ENCODE peak calls at places on chromosomes 4 and X, in four cellular contexts. C is left kidney, F is endothelial cell, W is HFFc6. R is an unnamed sample.
A peak's percentile ranks its signal among the peaks of the same experiment; 100 is the strongest.

GRCh38 chrX:136065044-136065671 is 79.9 kb downstream of the SLC9A6 start:
- DNase-seq in C (peak; percentile 48), F (no peak), W (no peak), R (peak; percentile 4)

GRCh38 chr4:152655272-152656129 is 24.3 kb downstream of the TMEM154 start:
- DNase-seq in F (no peak), W (no peak), C (no peak), R (no peak)

GRCh38 chrX:143571521-143571920 is 54.2 kb upstream of the SPANXN3 start:
- DNase-seq in W (no peak), C (no peak), F (no peak), R (no peak)

GRCh38 chr4:174873931-174874330 is 44.2 kb upstream of the ADAM29 start:
- DNase-seq in F (no peak), W (no peak), C (peak; percentile 59), R (no peak)

GRCh38 chrX:13167444-13168207 is 123.2 kb upstream of the FAM9C start:
- DNase-seq in F (no peak), W (no peak), C (peak; percentile 41), R (no peak)

GRCh38 chrX:8971116-8971515 is 62.8 kb downstream of the FAM9B start:
- DNase-seq in W (peak; percentile 66), C (peak; percentile 29), F (no peak), R (no peak)

GRCh38 chr4:26162095-26162494 is 158.7 kb upstream of the RBPJ start:
- DNase-seq in F (no peak), C (no peak), W (no peak), R (no peak)

GRCh38 chr4:107689912-107690587 is 30.0 kb downstream of the PAPSS1 start:
- DNase-seq in W (peak; percentile 88), C (no peak), F (no peak), R (no peak)

GRCh38 chr4:80011636-80012236 is 61.3 kb downstream of the ANTXR2 start:
- DNase-seq in F (no peak), C (no peak), W (peak; percentile 87), R (no peak)

GRCh38 chr4:145957307-145957706 is 18.7 kb upstream of the ZNF827 start:
- DNase-seq in F (no peak), W (no peak), C (no peak), R (no peak)

GRCh38 chr4:23260510-23260909 is 567.8 kb downstream of the GBA3 start:
- DNase-seq in C (no peak), F (no peak), W (no peak), R (no peak)

GRCh38 chr4:7865533-7865932 is 74.1 kb downstream of the AFAP1 start:
- DNase-seq in F (no peak), W (no peak), C (no peak), R (no peak)

GRCh38 chr4:9703391-9703790 is 78.0 kb upstream of the DRD5 start:
- DNase-seq in F (peak; percentile 79), W (no peak), C (peak; percentile 74), R (peak; percentile 74)

GRCh38 chrX:39592776-39593175 is 505.0 kb downstream of the BCOR start:
- DNase-seq in W (no peak), F (no peak), C (no peak), R (no peak)

GRCh38 chr4:25749150-25749794 is 93.6 kb downstream of the SLC34A2 start:
- DNase-seq in W (no peak), C (no peak), F (no peak), R (no peak)

GRCh38 chrX:154373340-154374306 is 811 bp downstream of the FLNA start:
- DNase-seq in C (peak; percentile 86), W (peak; percentile 64), F (peak; percentile 61), R (peak; percentile 65)

GRCh38 chrX:43949669-43950068 is 23.5 kb downstream of the NDP start:
- DNase-seq in W (no peak), C (peak; percentile 67), F (peak; percentile 32), R (peak; percentile 59)

GRCh38 chrX:100946521-100946920 is 17.8 kb upstream of the XKRX start:
- DNase-seq in W (no peak), C (no peak), F (no peak), R (no peak)

GRCh38 chr4:144714166-144714565 is 68.2 kb downstream of the HHIP start:
- DNase-seq in W (no peak), C (no peak), F (no peak), R (no peak)

GRCh38 chrX:55787063-55787462 is 69.5 kb downstream of the RRAGB start:
- DNase-seq in C (no peak), F (no peak), W (no peak), R (no peak)

GRCh38 chr4:137076908-137077307 is 455.4 kb downstream of the PCDH18 start:
- DNase-seq in W (no peak), C (no peak), F (no peak), R (no peak)

GRCh38 chr4:65193985-65194384 is 476.3 kb downstream of the EPHA5 start:
- DNase-seq in F (no peak), C (no peak), W (no peak), R (no peak)

GRCh38 chr4:157304769-157305168 is 84.2 kb downstream of the GRIA2 start:
- DNase-seq in W (no peak), C (no peak), F (no peak), R (no peak)

GRCh38 chr4:145920205-145920604 is 18.4 kb downstream of the ZNF827 start:
- DNase-seq in W (peak; percentile 73), F (no peak), C (no peak), R (no peak)

GRCh38 chrX:45954026-45954425 is 591.2 kb downstream of the ZNF674 start:
- DNase-seq in W (no peak), C (no peak), F (no peak), R (no peak)

GRCh38 chr4:98939892-98940298 is 11.0 kb upstream of the EIF4E start:
- DNase-seq in W (peak; percentile 76), F (peak; percentile 31), C (peak; percentile 80), R (peak; percentile 10)

GRCh38 chr4:7390366-7390765 is 44.4 kb downstream of the PSAPL1 start:
- DNase-seq in C (no peak), W (no peak), F (peak; percentile 3), R (no peak)

GRCh38 chrX:7446815-7447214 is 298.9 kb upstream of the PUDP start:
- DNase-seq in C (peak; percentile 15), W (no peak), F (no peak), R (no peak)

GRCh38 chrX:50407976-50408375 is 62.6 kb downstream of the DGKK start:
- DNase-seq in W (no peak), F (no peak), C (no peak), R (no peak)

GRCh38 chr4:186472948-186473347 is 82.4 kb downstream of the MTNR1A start:
- DNase-seq in F (no peak), W (peak; percentile 38), C (peak; percentile 59), R (peak; percentile 22)

GRCh38 chr4:104025251-104025650 is 305.5 kb upstream of the TACR3 start:
- DNase-seq in C (no peak), W (no peak), F (no peak), R (no peak)